ENCODE peak calls at places on chromosomes 5 and 9, in seven cellular contexts. K is PC-3, O is adrenal gland, G is kidney epithelial cell, V is Peyer's patch, S is AG10803, M is dorsolateral prefrontal cortex. T is an unnamed sample.

GRCh38 chr9:93133641-93134017 is 422 bp downstream of the NINJ1 start:
- DNase-seq in K (peak; percentile 42), O (peak; percentile 85), G (no peak), V (peak; percentile 89), S (peak; percentile 80), M (peak; percentile 74), T (peak; percentile 48)

GRCh38 chr5:1477341-1477740 is 32.1 kb upstream of the SLC6A3 start:
- DNase-seq in K (no peak), O (peak; percentile 80), G (no peak), V (peak; percentile 73), S (no peak), M (peak; percentile 56), T (no peak)

GRCh38 chr5:138686668-138687067 is 66.6 kb upstream of the CTNNA1 start:
- DNase-seq in K (no peak), O (no peak), G (no peak), V (no peak), S (no peak), M (no peak), T (no peak)

GRCh38 chr5:135054546-135054945 is 20.5 kb upstream of the PITX1 start:
- DNase-seq in K (no peak), O (no peak), G (no peak), V (no peak), S (no peak), M (no peak), T (no peak)

GRCh38 chr9:134656334-134657034 is 14.9 kb downstream of the COL5A1 start:
- DNase-seq in K (peak; percentile 31), O (no peak), G (no peak), V (no peak), S (no peak), M (peak; percentile 6), T (no peak)

GRCh38 chr9:95217936-95218335 is 99.6 kb downstream of the FANCC start:
- DNase-seq in K (no peak), O (no peak), G (no peak), V (no peak), S (no peak), M (no peak), T (no peak)

GRCh38 chr5:16577677-16578076 is 39.1 kb downstream of the RETREG1 start:
- DNase-seq in K (no peak), O (no peak), G (no peak), V (no peak), S (no peak), M (no peak), T (no peak)

GRCh38 chr9:5892456-5893133 is 1.9 kb downstream of the MLANA start:
- DNase-seq in K (peak; percentile 15), O (no peak), G (no peak), V (no peak), S (no peak), M (no peak), T (no peak)

GRCh38 chr9:138006576-138007233 is 129.1 kb downstream of the CACNA1B start:
- DNase-seq in K (no peak), O (no peak), G (no peak), V (peak; percentile 27), S (no peak), M (no peak), T (no peak)

GRCh38 chr9:103078581-103078980 is 83.4 kb downstream of the CYLC2 start:
- DNase-seq in K (no peak), O (no peak), G (no peak), V (no peak), S (no peak), M (no peak), T (no peak)

GRCh38 chr5:176817864-176818377 is 7.6 kb downstream of the UNC5A start:
- DNase-seq in K (peak; percentile 37), O (no peak), G (no peak), V (no peak), S (no peak), M (no peak), T (no peak)

GRCh38 chr9:77945798-77946197 is 85.8 kb downstream of the GNAQ start:
- DNase-seq in K (no peak), O (no peak), G (no peak), V (no peak), S (peak; percentile 40), M (no peak), T (no peak)

GRCh38 chr9:137579259-137579604 is 507 bp upstream of the DPH7 start:
- DNase-seq in K (no peak), O (no peak), G (no peak), V (no peak), S (no peak), M (no peak), T (no peak)

GRCh38 chr5:133552925-133553525 is 59.3 kb downstream of the FSTL4 start:
- DNase-seq in K (peak; percentile 63), O (peak; percentile 56), G (no peak), V (peak; percentile 61), S (peak; percentile 38), M (no peak), T (no peak)

GRCh38 chr5:97735209-97735608 is 552.2 kb upstream of the RIOK2 start:
- DNase-seq in K (peak; percentile 85), O (no peak), G (peak; percentile 9), V (no peak), S (peak; percentile 77), M (no peak), T (no peak)

GRCh38 chr5:39877479-39877878 is 452.7 kb upstream of the DAB2 start:
- DNase-seq in K (no peak), O (no peak), G (no peak), V (no peak), S (no peak), M (no peak), T (no peak)

DNA sequence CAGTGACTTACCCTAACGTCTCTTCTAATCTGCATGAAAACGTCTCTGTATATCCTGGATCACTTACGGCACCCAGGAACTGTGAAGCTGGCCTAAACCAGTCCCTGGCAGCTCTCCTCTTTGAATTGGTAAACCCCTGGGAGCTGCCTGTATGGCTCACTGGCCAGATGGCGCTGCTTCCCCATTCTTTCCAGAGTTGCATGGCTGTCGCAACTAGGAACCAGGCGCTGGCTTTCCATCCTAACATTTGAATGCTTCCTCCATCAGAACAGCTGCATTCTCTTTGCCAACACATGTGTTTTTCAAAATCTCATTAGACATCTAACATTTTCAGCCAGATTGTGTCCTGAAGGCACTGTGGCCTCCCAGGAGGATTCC is 8.0 kb upstream of the PCA3 start:
- DNase-seq in K (peak; percentile 4), O (peak; percentile 15), G (no peak), V (peak; percentile 73), S (peak; percentile 64), M (peak; percentile 44), T (no peak)
- TF ChIP-seq CTCF in K (no peak), O (no peak), G (peak; percentile 34), V (peak; percentile 6), S (peak; percentile 42), M (peak; percentile 16), T (peak; percentile 11)

GRCh38 chr9:89000973-89001916 is 10.0 kb downstream of the S1PR3 start:
- DNase-seq in K (peak; percentile 79), O (peak; percentile 93), G (peak; percentile 28), V (peak; percentile 89), S (peak; percentile 74), M (peak; percentile 89), T (no peak)
- H3K4me3 ChIP-seq in K (peak overlapping the region; percentile 49), O (no peak overlapping the region), G (no peak overlapping the region), V (no peak overlapping the region), S (peak overlapping the region; percentile 48), M (peak overlapping the region; percentile 15), T (no peak overlapping the region)

DNA sequence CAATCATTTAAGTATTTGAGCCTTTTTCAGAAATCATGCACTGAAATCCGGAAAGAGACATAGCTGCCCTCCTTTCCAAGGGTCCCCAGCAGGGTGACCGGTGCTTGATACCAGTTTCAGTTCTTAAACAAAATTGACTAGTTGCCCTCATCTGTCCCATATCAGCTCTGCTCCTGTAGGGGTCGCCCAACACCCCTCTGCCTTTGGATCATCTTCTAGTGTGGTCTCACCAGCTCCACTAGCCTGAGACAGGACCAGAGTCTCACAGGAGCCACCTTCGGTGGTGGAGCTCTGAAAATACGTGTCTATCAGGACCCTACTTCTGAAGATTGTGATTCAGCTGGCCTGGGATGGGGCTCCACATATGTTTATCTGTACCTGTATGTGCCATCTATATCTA is 428.2 kb downstream of the ENC1 start:
- DNase-seq in K (peak; percentile 41), O (no peak), G (no peak), V (no peak), S (no peak), M (no peak), T (no peak)
- TF ChIP-seq CTCF in K (peak; percentile 55), O (no peak), G (no peak), V (no peak), S (peak; percentile 45), M (no peak), T (peak; percentile 56)

GRCh38 chr5:74272019-74272775 is 368.3 kb downstream of the ENC1 start:
- DNase-seq in K (peak; percentile 51), O (no peak), G (peak; percentile 83), V (no peak), S (peak; percentile 76), M (no peak), T (peak; percentile 59)

GRCh38 chr5:74275204-74275992 is 365.1 kb downstream of the ENC1 start:
- DNase-seq in K (no peak), O (no peak), G (no peak), V (no peak), S (peak; percentile 95), M (no peak), T (no peak)

DNA sequence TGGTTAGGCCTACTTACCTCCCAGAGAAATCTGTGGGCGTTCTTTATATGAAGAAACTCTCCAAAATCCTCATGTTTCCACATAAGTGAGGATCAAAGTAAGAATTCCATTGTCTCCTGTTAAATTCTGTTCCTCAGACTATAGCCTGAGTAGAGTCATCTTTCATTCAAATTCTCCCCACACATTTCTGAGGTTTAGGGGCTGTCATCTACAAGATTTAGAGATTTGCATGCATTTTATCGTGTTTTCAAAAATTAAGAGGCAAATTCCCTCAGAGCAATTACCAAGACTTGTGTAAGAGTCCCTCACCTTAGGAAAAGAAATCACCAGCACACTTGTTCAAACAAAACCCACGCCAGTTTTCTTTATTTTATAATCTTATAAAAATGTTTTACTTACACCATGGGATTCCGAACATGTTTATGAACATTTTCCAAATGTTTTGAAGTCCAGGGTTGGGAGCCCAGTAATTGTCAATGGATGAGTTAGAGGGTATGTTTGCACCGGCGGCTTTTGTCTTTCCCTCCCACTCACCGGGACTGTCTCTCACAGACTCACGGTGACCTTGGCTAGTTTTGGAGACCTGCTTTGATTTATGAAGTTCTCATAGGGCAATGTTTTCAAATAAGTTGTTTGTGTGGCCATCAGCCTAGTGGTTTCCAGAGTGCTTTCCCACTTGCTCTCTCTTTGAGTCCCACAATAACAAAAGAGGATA is 367.5 kb downstream of the ENC1 start:
- DNase-seq in K (no peak), O (peak; percentile 49), G (no peak), V (no peak), S (peak; percentile 69), M (no peak), T (no peak)
- H3K4me3 ChIP-seq in K (no peak overlapping the region), O (no peak overlapping the region), G (no peak overlapping the region), V (no peak overlapping the region), S (no peak overlapping the region), M (no peak overlapping the region), T (no peak overlapping the region)